ENCODE peak calls at places on chromosomes 16 and 17, in six cellular contexts. O is IMR-90; J is stimulated activated CD4-positive, alpha-beta T cell treated with anti-CD3 and anti-CD28 coated beads, TNF-alpha, amount 100 ng/mL, for 1 hour; H is left cardiac atrium; T is OCI-LY7; Q is NCI-H2081. Y is an unnamed sample.

GRCh38 chr17:54180919-54181318 is 358.2 kb downstream of the KIF2B start:
- DNase-seq in O (no peak), H (no peak), T (no peak), Q (no peak), J (no peak), Y (no peak)

GRCh38 chr16:88453621-88454314 is 688 bp downstream of the ZFPM1 start:
- DNase-seq in T (peak), J (peak), Q (no peak), O (no peak), H (no peak), Y (no peak)

GRCh38 chr16:3983081-3983520 is 102.6 kb upstream of the CREBBP start:
- DNase-seq in H (peak), J (no peak), O (peak), Q (no peak), T (no peak), Y (peak)

GRCh38 chr17:29039764-29040598 is 3.0 kb upstream of the PIPOX start:
- DNase-seq in O (peak), Q (no peak), T (no peak), H (no peak), J (no peak), Y (no peak)

GRCh38 chr17:55632236-55632635 is 90.4 kb downstream of the TMEM100 start:
- DNase-seq in T (no peak), O (no peak), Q (no peak), H (no peak), J (no peak), Y (no peak)

GRCh38 chr17:49482144-49482817 is 12.8 kb upstream of the NGFR start:
- DNase-seq in J (no peak), T (no peak), Q (no peak), O (peak), H (no peak), Y (no peak)

GRCh38 chr16:4077083-4077714 is 39.0 kb downstream of the ADCY9 start:
- DNase-seq in J (no peak), O (no peak), H (no peak), T (no peak), Q (no peak), Y (no peak)

GRCh38 chr17:55458287-55458900 is 36.8 kb upstream of the MMD start:
- DNase-seq in J (no peak), T (no peak), Q (no peak), H (no peak), O (no peak), Y (no peak)